ENCODE peak calls at places on chromosomes 6 and 20, in four cellular contexts. X, T, Q and P are unnamed samples.

GRCh38 chr6:134714679-134715078 is 235.2 kb downstream of the ALDH8A1 start:
- DNase-seq in X (no peak), T (no peak), Q (no peak), P (no peak)

GRCh38 chr6:86723131-86723530 is 214.2 kb upstream of the HTR1E start:
- DNase-seq in X (no peak), T (no peak), Q (no peak), P (no peak)

GRCh38 chr20:17938889-17939619 is 29.5 kb downstream of the SNX5 start:
- DNase-seq in X (peak), T (peak), Q (no peak), P (peak)

GRCh38 chr20:36181934-36182603 is 27.5 kb downstream of the EPB41L1 start:
- DNase-seq in X (peak), T (peak), Q (no peak), P (no peak)

GRCh38 chr6:150169609-150170008 is 26.8 kb downstream of the PPP1R14C start:
- DNase-seq in X (no peak), T (no peak), Q (no peak), P (no peak)

GRCh38 chr6:85403331-85404015 is 46.4 kb upstream of the NT5E start:
- DNase-seq in X (no peak), T (no peak), Q (no peak), P (no peak)

GRCh38 chr6:56040875-56041274 is 165.5 kb upstream of the BMP5 start:
- DNase-seq in X (no peak), T (no peak), Q (no peak), P (no peak)

GRCh38 chr20:46731770-46732169 is 22.3 kb downstream of the SLC2A10 start:
- DNase-seq in X (no peak), T (peak), Q (no peak), P (peak)

GRCh38 chr6:8392569-8392968 is 42.8 kb downstream of the SLC35B3 start:
- DNase-seq in X (no peak), T (no peak), Q (no peak), P (peak)

GRCh38 chr6:45613678-45614077 is 235.9 kb upstream of the SUPT3H start:
- DNase-seq in X (no peak), T (no peak), Q (no peak), P (no peak)

GRCh38 chr6:12751694-12752304 is 35.2 kb downstream of the PHACTR1 start:
- DNase-seq in X (peak), T (peak), Q (no peak), P (peak)

GRCh38 chr6:157380458-157380778 is 572 bp upstream of the ZDHHC14 start:
- DNase-seq in X (no peak), T (peak), Q (no peak), P (no peak)

GRCh38 chr6:51199733-51200132 is 381.1 kb downstream of the TFAP2B start:
- DNase-seq in X (no peak), T (no peak), Q (no peak), P (no peak)

GRCh38 chr6:24394777-24395437 is 7.8 kb upstream of the MRS2 start:
- DNase-seq in X (no peak), T (no peak), Q (no peak), P (no peak)

GRCh38 chr20:10573273-10573950 is 100.4 kb downstream of the JAG1 start:
- DNase-seq in X (no peak), T (no peak), Q (no peak), P (no peak)

GRCh38 chr6:45366534-45366933 is 11.2 kb downstream of the SUPT3H start:
- DNase-seq in X (no peak), T (no peak), Q (no peak), P (no peak)

GRCh38 chr6:39841291-39841690 is 49.1 kb downstream of the DAAM2 start:
- DNase-seq in X (no peak), T (no peak), Q (no peak), P (peak)

GRCh38 chr20:17611290-17611539 is 41.3 kb downstream of the DSTN start:
- DNase-seq in X (no peak), T (no peak), Q (no peak), P (no peak)

GRCh38 chr6:127794405-127794804 is 106.5 kb downstream of the THEMIS start:
- DNase-seq in X (no peak), T (no peak), Q (no peak), P (no peak)

GRCh38 chr20:53752971-53753879 is 159.6 kb upstream of the ZNF217 start:
- DNase-seq in X (no peak), T (peak), Q (no peak), P (no peak)

GRCh38 chr6:7671581-7671980 is 54.3 kb upstream of the BMP6 start:
- DNase-seq in X (no peak), T (no peak), Q (no peak), P (no peak)

GRCh38 chr6:107977283-107977682 is 19.3 kb upstream of the SEC63 start:
- DNase-seq in X (no peak), T (no peak), Q (no peak), P (no peak)

GRCh38 chr6:111382476-111383294 is 100.3 kb downstream of the REV3L start:
- DNase-seq in X (no peak), T (no peak), Q (no peak), P (no peak)

GRCh38 chr6:130148181-130148580 is 74.6 kb downstream of the SAMD3 start:
- DNase-seq in X (no peak), T (peak), Q (no peak), P (peak)

GRCh38 chr20:36274248-36274841 is 31.8 kb upstream of the DLGAP4 start:
- DNase-seq in X (no peak), T (no peak), Q (no peak), P (no peak)

GRCh38 chr6:130593200-130593599 is 227.4 kb downstream of the TMEM200A start:
- DNase-seq in X (no peak), T (no peak), Q (peak), P (no peak)

GRCh38 chr20:59560588-59561227 is 43.6 kb upstream of the PHACTR3 start:
- DNase-seq in X (peak), T (peak), Q (no peak), P (peak)

GRCh38 chr20:60057866-60058807 is 99.9 kb downstream of the CDH26 start:
- DNase-seq in X (no peak), T (peak), Q (no peak), P (peak)

GRCh38 chr6:7129784-7130569 is 22.2 kb downstream of the RREB1 start:
- DNase-seq in X (peak), T (no peak), Q (no peak), P (no peak)

GRCh38 chr6:36692861-36693702 is 4.5 kb upstream of the RAB44 start:
- DNase-seq in X (no peak), T (no peak), Q (no peak), P (no peak)

GRCh38 chr20:47432251-47433210 is 69.2 kb upstream of the NCOA3 start:
- DNase-seq in X (peak), T (no peak), Q (no peak), P (no peak)

GRCh38 chr6:73452107-73452461 is at the start of gene CGAS:
- DNase-seq in X (no peak), T (no peak), Q (no peak), P (no peak)

GRCh38 chr20:50123418-50123817 is 10.5 kb upstream of the UBE2V1 start:
- DNase-seq in X (no peak), T (no peak), Q (no peak), P (no peak)

GRCh38 chr20:50122763-50123162 is 9.8 kb upstream of the UBE2V1 start:
- DNase-seq in X (no peak), T (no peak), Q (no peak), P (no peak)

GRCh38 chr20:50121858-50122271 is 8.9 kb upstream of the UBE2V1 start:
- DNase-seq in X (no peak), T (peak), Q (no peak), P (peak)

GRCh38 chr20:50118203-50118602 is 5.3 kb upstream of the UBE2V1 start:
- DNase-seq in X (no peak), T (no peak), Q (no peak), P (no peak)

DNA sequence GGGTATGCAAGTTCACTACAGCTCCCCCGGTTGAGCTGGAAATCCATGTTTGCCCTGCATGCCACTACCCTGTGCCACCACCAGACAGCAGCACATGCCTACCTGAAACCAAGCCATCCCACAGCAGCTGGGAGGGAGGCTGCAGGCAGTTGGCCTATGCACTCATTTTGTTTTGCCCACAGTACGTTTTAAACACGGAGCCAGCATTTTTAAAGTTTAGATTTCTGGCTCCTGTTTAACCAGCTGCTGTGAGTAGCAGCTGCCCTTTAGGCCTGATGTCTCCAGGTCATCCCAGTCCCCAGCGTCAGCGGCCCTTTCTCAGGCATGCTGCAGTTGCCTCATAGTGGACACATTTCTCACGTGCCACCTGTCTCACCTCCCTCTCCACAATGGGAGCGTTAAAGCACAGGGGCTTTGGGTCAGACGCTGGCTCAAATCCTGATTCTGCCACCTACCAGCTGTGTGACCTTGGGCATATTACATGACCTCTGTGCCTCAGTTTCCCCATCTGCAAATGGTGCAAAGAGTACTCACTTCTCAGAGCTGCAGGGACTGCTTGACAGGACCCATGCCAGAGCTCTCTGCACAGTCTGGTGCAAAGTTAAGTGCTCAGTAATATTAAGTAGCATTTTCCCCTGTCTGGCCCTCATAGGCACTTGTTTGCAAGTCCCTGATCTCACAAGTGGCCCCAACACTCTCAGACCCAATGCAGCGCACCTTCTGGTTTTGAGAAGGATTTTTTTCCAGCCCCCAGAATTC is 8.2 kb upstream of the UBE2V1 start:
- DNase-seq in X (peak), T (no peak), Q (no peak), P (peak)
- TF ChIP-seq TARDBP in X (no peak), T (no peak), Q (no peak), P (no peak)

DNA sequence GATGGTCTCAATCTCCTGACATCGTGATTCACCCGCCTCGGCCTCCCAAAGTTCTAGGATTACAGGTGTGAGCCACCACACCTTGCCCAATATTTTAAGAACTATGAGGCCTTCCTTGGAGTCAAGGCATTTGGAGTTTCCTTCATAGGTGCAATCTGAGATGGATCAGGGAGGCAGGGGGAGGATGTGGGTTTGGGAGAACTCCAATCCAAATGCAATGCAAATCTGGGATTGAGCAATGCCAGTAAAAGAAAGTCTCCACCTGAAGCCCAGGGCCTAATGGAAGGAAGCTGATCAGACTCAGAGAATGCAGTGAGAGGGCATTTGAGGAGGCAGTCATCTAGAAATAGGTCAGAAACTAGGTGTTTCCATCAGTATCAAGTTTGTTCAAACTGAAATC is 21.2 kb downstream of the RSPH3 start:
- DNase-seq in X (no peak), T (no peak), Q (no peak), P (no peak)
- TF ChIP-seq FOXK2 in X (no peak), T (no peak), Q (no peak), P (no peak)

DNA sequence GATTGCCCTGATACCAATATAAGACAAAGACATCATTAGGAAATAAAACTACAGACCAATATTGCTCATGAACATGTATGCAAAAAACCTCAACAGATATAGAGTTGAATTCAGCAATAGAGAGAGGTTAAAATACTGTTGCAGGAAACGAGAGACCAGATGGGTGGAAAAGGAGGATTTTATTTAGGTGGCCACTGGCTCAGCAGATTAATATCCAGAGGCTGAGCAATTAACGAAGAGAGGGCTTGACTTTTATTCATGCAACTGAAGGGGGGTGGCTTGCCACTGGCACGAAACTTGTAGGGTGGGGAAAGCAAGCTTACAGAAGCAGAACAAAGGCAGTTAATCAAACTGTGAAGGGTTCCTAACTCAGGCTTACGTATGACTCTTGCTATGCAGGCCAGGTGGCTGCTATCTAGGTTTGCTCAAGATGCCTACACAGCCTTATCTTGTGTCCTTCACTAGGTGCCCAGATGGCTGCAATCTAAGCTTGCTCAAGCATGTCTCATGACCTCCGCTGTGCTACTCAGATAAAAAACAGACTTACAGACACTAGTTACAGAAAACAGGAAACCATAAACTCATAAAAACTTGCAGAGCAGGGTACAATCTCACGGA is 126.4 kb downstream of the MMUT start:
- DNase-seq in X (no peak), T (no peak), Q (no peak), P (no peak)
- TF ChIP-seq TARDBP in X (no peak), T (no peak), Q (no peak), P (no peak)

GRCh38 chr6:139855741-139856206 is 481.3 kb upstream of the CITED2 start:
- DNase-seq in X (no peak), T (no peak), Q (no peak), P (no peak)

GRCh38 chr6:139856562-139856961 is 482.1 kb upstream of the CITED2 start:
- DNase-seq in X (no peak), T (no peak), Q (no peak), P (no peak)

GRCh38 chr6:139857143-139857542 is 482.7 kb upstream of the CITED2 start:
- DNase-seq in X (no peak), T (no peak), Q (no peak), P (no peak)

GRCh38 chr6:139860193-139860592 is 485.7 kb upstream of the CITED2 start:
- DNase-seq in X (no peak), T (no peak), Q (no peak), P (no peak)

GRCh38 chr6:139858444-139858843 is 484.0 kb upstream of the CITED2 start:
- DNase-seq in X (no peak), T (no peak), Q (no peak), P (no peak)
- TF ChIP-seq FOXK2 in X (no peak), T (no peak), Q (no peak), P (no peak)

GRCh38 chr6:100574836-100575235 is 110.1 kb upstream of the SIM1 start:
- DNase-seq in X (no peak), T (no peak), Q (no peak), P (no peak)

GRCh38 chr6:100568255-100568654 is 103.5 kb upstream of the SIM1 start:
- DNase-seq in X (no peak), T (no peak), Q (no peak), P (no peak)

GRCh38 chr6:100577425-100577824 is 112.7 kb upstream of the SIM1 start:
- DNase-seq in X (no peak), T (no peak), Q (no peak), P (no peak)

DNA sequence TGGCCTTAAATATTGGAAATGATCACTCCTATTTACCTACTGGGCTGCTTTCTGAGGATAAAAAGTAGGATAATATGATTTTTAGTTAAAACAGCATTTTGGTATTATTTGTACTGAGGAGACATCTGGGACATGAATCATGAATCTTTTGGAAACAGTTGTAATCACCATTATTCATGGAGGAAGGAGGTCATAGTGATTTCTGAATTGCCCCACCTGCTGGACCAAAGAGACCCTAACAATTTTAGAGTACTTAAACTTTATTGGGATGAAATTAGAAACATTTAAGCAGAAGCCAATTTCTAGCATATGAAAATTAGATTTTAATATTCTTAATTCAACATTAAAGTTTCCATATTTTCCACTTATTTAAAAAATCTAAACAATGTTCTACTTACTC is 108.4 kb upstream of the SIM1 start:
- DNase-seq in X (peak), T (peak), Q (no peak), P (no peak)
- TF ChIP-seq TARDBP in X (no peak), T (no peak), Q (no peak), P (no peak)

GRCh38 chr6:1315201-1315559 is 3.3 kb downstream of the FOXQ1 start:
- DNase-seq in X (no peak), T (no peak), Q (no peak), P (no peak)
- TF ChIP-seq FOXK2 in X (no peak), T (no peak), Q (no peak), P (no peak)

DNA sequence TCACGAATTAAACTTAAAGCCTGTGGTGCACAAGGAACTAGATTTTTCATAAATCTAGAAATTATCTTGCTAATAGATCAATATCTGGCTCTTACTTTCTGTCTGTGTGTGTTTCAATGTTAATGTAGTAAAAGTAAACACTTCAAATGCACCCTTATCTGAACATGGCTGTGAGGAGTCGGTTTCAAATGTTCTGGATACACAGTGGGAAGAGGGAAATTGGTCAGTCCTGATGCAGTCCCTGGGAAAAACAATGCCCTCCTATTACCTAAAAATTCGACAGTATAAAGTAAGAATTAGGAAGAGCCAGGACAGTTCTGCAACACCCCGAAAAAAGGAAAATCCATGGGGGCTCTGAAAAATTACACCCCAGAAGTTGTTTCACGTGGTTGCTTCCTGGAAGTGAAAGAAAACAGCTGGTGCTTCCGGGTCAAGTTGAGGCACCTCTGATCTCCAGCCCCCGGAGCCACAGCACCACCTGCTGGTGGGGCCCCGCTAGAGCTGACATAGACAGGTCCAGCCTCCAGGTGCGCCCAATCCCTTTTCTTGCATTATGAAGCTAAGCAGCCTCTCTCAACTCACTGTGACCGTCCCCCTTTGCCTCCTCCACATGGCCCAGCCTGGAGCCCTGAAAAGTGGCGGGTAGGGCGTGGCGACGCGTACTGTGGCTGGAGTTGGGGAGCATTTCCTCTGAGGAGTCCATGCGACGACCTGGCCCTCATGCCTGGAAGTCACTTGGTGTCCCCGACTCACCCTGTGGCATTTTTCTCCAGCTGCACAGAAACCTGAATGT is 8.3 kb downstream of the SEMG2 start:
- DNase-seq in X (peak), T (peak), Q (no peak), P (peak)
- TF ChIP-seq TARDBP in X (no peak), T (no peak), Q (no peak), P (no peak)

DNA sequence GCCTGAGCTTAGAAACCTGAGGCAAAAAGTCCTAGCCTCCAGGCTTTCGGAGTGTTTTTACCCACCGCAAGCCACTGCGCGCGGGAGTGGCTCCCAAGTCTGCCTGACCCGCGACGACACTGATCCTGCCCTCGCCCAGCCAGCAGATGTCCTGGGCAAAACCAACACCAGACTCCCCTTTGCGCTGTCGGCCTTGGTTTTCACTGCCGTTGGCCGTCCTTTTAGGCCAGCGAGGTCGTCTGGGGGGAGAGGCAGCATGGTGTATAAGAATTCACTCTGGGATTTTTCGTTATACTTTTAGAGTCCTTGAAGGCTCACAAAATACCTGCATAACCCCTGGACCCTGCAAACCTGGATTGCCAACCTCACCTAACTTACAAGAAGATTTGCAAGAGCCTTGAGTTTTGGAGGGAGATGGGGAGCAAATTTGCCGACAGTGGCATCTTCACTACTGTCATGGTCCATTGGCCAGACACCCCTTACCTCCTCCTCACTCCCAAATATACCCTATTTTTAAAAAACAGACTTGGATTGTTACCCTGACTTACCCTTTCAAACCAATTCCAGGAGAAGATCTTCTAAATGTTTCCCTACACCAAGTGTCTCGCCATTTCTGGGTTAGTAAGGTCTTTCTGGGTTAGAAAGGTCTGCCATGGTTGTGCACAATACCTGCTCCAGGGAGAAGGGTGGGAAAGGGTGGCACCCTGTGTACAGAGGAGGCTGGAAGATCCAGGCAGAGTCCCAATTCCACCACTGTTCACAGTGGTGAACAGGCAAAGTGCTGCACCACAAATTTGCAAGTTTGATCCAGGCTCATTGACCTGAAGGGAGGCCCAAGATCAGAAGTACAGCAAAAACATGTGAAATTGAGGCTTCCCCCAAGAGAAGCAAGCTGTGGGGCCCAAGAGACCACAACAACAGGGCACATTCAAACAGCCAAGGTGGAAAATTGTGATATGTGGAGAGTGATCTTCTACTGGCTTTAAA is 4.4 kb downstream of the FOXA2 start:
- DNase-seq in X (peak), T (no peak), Q (no peak), P (no peak)
- TF ChIP-seq FOXK2 in X (no peak), T (no peak), Q (no peak), P (no peak)